ENCODE peak calls at places on chromosomes 16 and 17, in four cellular contexts. One of them, this sample, is unnamed.

GRCh38 chr17:50102164-50102991 is 7.2 kb downstream of the PDK2 start:
- DNase-seq in C1 segment of cervical spinal cord: peak
- DNase-seq in stimulated activated CD8-positive, alpha-beta memory T cell treated with anti-CD3 and anti-CD28 coated beads, Interleukin-4, amount 100 ng/mL, for 48 hours: no peak
- DNase-seq in activated naive CD4-positive, alpha-beta T cell treated with anti-CD3 and anti-CD28 coated beads for 36 hours: no peak
- DNase-seq in this sample: no peak

GRCh38 chr16:89446975-89447293 is 43.4 kb downstream of the ANKRD11 start:
- DNase-seq in C1 segment of cervical spinal cord: no peak
- DNase-seq in stimulated activated CD8-positive, alpha-beta memory T cell treated with anti-CD3 and anti-CD28 coated beads, Interleukin-4, amount 100 ng/mL, for 48 hours: no peak
- DNase-seq in activated naive CD4-positive, alpha-beta T cell treated with anti-CD3 and anti-CD28 coated beads for 36 hours: no peak
- DNase-seq in this sample: no peak

GRCh38 chr17:27466376-27466747 is 10.1 kb downstream of the KSR1 start:
- DNase-seq in C1 segment of cervical spinal cord: no peak
- DNase-seq in stimulated activated CD8-positive, alpha-beta memory T cell treated with anti-CD3 and anti-CD28 coated beads, Interleukin-4, amount 100 ng/mL, for 48 hours: no peak
- DNase-seq in activated naive CD4-positive, alpha-beta T cell treated with anti-CD3 and anti-CD28 coated beads for 36 hours: peak
- DNase-seq in this sample: no peak

GRCh38 chr17:78315355-78316114 is 44.3 kb downstream of the SOCS3 start:
- DNase-seq in C1 segment of cervical spinal cord: no peak
- DNase-seq in stimulated activated CD8-positive, alpha-beta memory T cell treated with anti-CD3 and anti-CD28 coated beads, Interleukin-4, amount 100 ng/mL, for 48 hours: peak
- DNase-seq in activated naive CD4-positive, alpha-beta T cell treated with anti-CD3 and anti-CD28 coated beads for 36 hours: peak
- DNase-seq in this sample: peak

GRCh38 chr17:13476722-13477121 is 125.0 kb downstream of the HS3ST3A1 start:
- DNase-seq in C1 segment of cervical spinal cord: no peak
- DNase-seq in stimulated activated CD8-positive, alpha-beta memory T cell treated with anti-CD3 and anti-CD28 coated beads, Interleukin-4, amount 100 ng/mL, for 48 hours: no peak
- DNase-seq in activated naive CD4-positive, alpha-beta T cell treated with anti-CD3 and anti-CD28 coated beads for 36 hours: no peak
- DNase-seq in this sample: no peak

GRCh38 chr17:30586818-30587595 is 109.8 kb downstream of the GOSR1 start:
- DNase-seq in C1 segment of cervical spinal cord: no peak
- DNase-seq in stimulated activated CD8-positive, alpha-beta memory T cell treated with anti-CD3 and anti-CD28 coated beads, Interleukin-4, amount 100 ng/mL, for 48 hours: peak
- DNase-seq in activated naive CD4-positive, alpha-beta T cell treated with anti-CD3 and anti-CD28 coated beads for 36 hours: no peak
- DNase-seq in this sample: no peak

GRCh38 chr16:20911361-20911760 is 10.8 kb downstream of the LYRM1 start:
- DNase-seq in C1 segment of cervical spinal cord: no peak
- DNase-seq in stimulated activated CD8-positive, alpha-beta memory T cell treated with anti-CD3 and anti-CD28 coated beads, Interleukin-4, amount 100 ng/mL, for 48 hours: no peak
- DNase-seq in activated naive CD4-positive, alpha-beta T cell treated with anti-CD3 and anti-CD28 coated beads for 36 hours: no peak
- DNase-seq in this sample: no peak

GRCh38 chr17:55655777-55656176 is 66.9 kb downstream of the TMEM100 start:
- DNase-seq in C1 segment of cervical spinal cord: no peak
- DNase-seq in stimulated activated CD8-positive, alpha-beta memory T cell treated with anti-CD3 and anti-CD28 coated beads, Interleukin-4, amount 100 ng/mL, for 48 hours: no peak
- DNase-seq in activated naive CD4-positive, alpha-beta T cell treated with anti-CD3 and anti-CD28 coated beads for 36 hours: no peak
- DNase-seq in this sample: no peak

GRCh38 chr17:35575759-35576158 is 2.6 kb downstream of the PEX12 start:
- DNase-seq in C1 segment of cervical spinal cord: no peak
- DNase-seq in stimulated activated CD8-positive, alpha-beta memory T cell treated with anti-CD3 and anti-CD28 coated beads, Interleukin-4, amount 100 ng/mL, for 48 hours: no peak
- DNase-seq in activated naive CD4-positive, alpha-beta T cell treated with anti-CD3 and anti-CD28 coated beads for 36 hours: no peak
- DNase-seq in this sample: no peak

GRCh38 chr16:81445143-81445922 is 725 bp downstream of the CMIP start:
- DNase-seq in C1 segment of cervical spinal cord: peak
- DNase-seq in stimulated activated CD8-positive, alpha-beta memory T cell treated with anti-CD3 and anti-CD28 coated beads, Interleukin-4, amount 100 ng/mL, for 48 hours: peak
- DNase-seq in activated naive CD4-positive, alpha-beta T cell treated with anti-CD3 and anti-CD28 coated beads for 36 hours: peak
- DNase-seq in this sample: peak

GRCh38 chr16:12163970-12164369 is 187.4 kb downstream of the SNX29 start:
- DNase-seq in C1 segment of cervical spinal cord: no peak
- DNase-seq in stimulated activated CD8-positive, alpha-beta memory T cell treated with anti-CD3 and anti-CD28 coated beads, Interleukin-4, amount 100 ng/mL, for 48 hours: no peak
- DNase-seq in activated naive CD4-positive, alpha-beta T cell treated with anti-CD3 and anti-CD28 coated beads for 36 hours: no peak
- DNase-seq in this sample: no peak

GRCh38 chr17:27535975-27536374 is 79.7 kb downstream of the KSR1 start:
- DNase-seq in C1 segment of cervical spinal cord: no peak
- DNase-seq in stimulated activated CD8-positive, alpha-beta memory T cell treated with anti-CD3 and anti-CD28 coated beads, Interleukin-4, amount 100 ng/mL, for 48 hours: no peak
- DNase-seq in activated naive CD4-positive, alpha-beta T cell treated with anti-CD3 and anti-CD28 coated beads for 36 hours: no peak
- DNase-seq in this sample: no peak

GRCh38 chr17:48970865-48971687 is 2.7 kb upstream of the GIP start:
- DNase-seq in C1 segment of cervical spinal cord: no peak
- DNase-seq in stimulated activated CD8-positive, alpha-beta memory T cell treated with anti-CD3 and anti-CD28 coated beads, Interleukin-4, amount 100 ng/mL, for 48 hours: no peak
- DNase-seq in activated naive CD4-positive, alpha-beta T cell treated with anti-CD3 and anti-CD28 coated beads for 36 hours: no peak
- DNase-seq in this sample: no peak

GRCh38 chr17:36475346-36475970 is 11.0 kb upstream of the ZNHIT3 start:
- DNase-seq in C1 segment of cervical spinal cord: peak
- DNase-seq in stimulated activated CD8-positive, alpha-beta memory T cell treated with anti-CD3 and anti-CD28 coated beads, Interleukin-4, amount 100 ng/mL, for 48 hours: no peak
- DNase-seq in activated naive CD4-positive, alpha-beta T cell treated with anti-CD3 and anti-CD28 coated beads for 36 hours: no peak
- DNase-seq in this sample: peak

GRCh38 chr17:76872221-76872873 is 4.1 kb downstream of the MGAT5B start:
- DNase-seq in C1 segment of cervical spinal cord: no peak
- DNase-seq in stimulated activated CD8-positive, alpha-beta memory T cell treated with anti-CD3 and anti-CD28 coated beads, Interleukin-4, amount 100 ng/mL, for 48 hours: peak
- DNase-seq in activated naive CD4-positive, alpha-beta T cell treated with anti-CD3 and anti-CD28 coated beads for 36 hours: peak
- DNase-seq in this sample: peak

GRCh38 chr17:81871387-81872120 is 417 bp upstream of the ARHGDIA start:
- DNase-seq in C1 segment of cervical spinal cord: peak
- DNase-seq in stimulated activated CD8-positive, alpha-beta memory T cell treated with anti-CD3 and anti-CD28 coated beads, Interleukin-4, amount 100 ng/mL, for 48 hours: peak
- DNase-seq in activated naive CD4-positive, alpha-beta T cell treated with anti-CD3 and anti-CD28 coated beads for 36 hours: peak
- DNase-seq in this sample: peak

GRCh38 chr16:30065943-30066881 is 652 bp downstream of the ALDOA start:
- DNase-seq in C1 segment of cervical spinal cord: no peak
- DNase-seq in stimulated activated CD8-positive, alpha-beta memory T cell treated with anti-CD3 and anti-CD28 coated beads, Interleukin-4, amount 100 ng/mL, for 48 hours: peak
- DNase-seq in activated naive CD4-positive, alpha-beta T cell treated with anti-CD3 and anti-CD28 coated beads for 36 hours: peak
- DNase-seq in this sample: peak

GRCh38 chr16:2515180-2515803 is 1.5 kb downstream of the ATP6V0C start:
- DNase-seq in C1 segment of cervical spinal cord: no peak
- DNase-seq in stimulated activated CD8-positive, alpha-beta memory T cell treated with anti-CD3 and anti-CD28 coated beads, Interleukin-4, amount 100 ng/mL, for 48 hours: no peak
- DNase-seq in activated naive CD4-positive, alpha-beta T cell treated with anti-CD3 and anti-CD28 coated beads for 36 hours: no peak
- DNase-seq in this sample: no peak

GRCh38 chr17:55086635-55087058 is 118.1 kb downstream of the STXBP4 start:
- DNase-seq in C1 segment of cervical spinal cord: no peak
- DNase-seq in stimulated activated CD8-positive, alpha-beta memory T cell treated with anti-CD3 and anti-CD28 coated beads, Interleukin-4, amount 100 ng/mL, for 48 hours: no peak
- DNase-seq in activated naive CD4-positive, alpha-beta T cell treated with anti-CD3 and anti-CD28 coated beads for 36 hours: no peak
- DNase-seq in this sample: no peak

GRCh38 chr16:30609002-30609927 is 924 bp downstream of the ZNF689 start:
- DNase-seq in C1 segment of cervical spinal cord: no peak
- DNase-seq in stimulated activated CD8-positive, alpha-beta memory T cell treated with anti-CD3 and anti-CD28 coated beads, Interleukin-4, amount 100 ng/mL, for 48 hours: peak
- DNase-seq in activated naive CD4-positive, alpha-beta T cell treated with anti-CD3 and anti-CD28 coated beads for 36 hours: peak
- DNase-seq in this sample: peak

GRCh38 chr16:72569677-72570076 is 397.7 kb upstream of the PMFBP1 start:
- DNase-seq in C1 segment of cervical spinal cord: no peak
- DNase-seq in stimulated activated CD8-positive, alpha-beta memory T cell treated with anti-CD3 and anti-CD28 coated beads, Interleukin-4, amount 100 ng/mL, for 48 hours: no peak
- DNase-seq in activated naive CD4-positive, alpha-beta T cell treated with anti-CD3 and anti-CD28 coated beads for 36 hours: no peak
- DNase-seq in this sample: no peak

GRCh38 chr16:17224859-17225258 is 245.9 kb downstream of the XYLT1 start:
- DNase-seq in C1 segment of cervical spinal cord: peak
- DNase-seq in stimulated activated CD8-positive, alpha-beta memory T cell treated with anti-CD3 and anti-CD28 coated beads, Interleukin-4, amount 100 ng/mL, for 48 hours: peak
- DNase-seq in activated naive CD4-positive, alpha-beta T cell treated with anti-CD3 and anti-CD28 coated beads for 36 hours: no peak
- DNase-seq in this sample: no peak

GRCh38 chr17:21019976-21020575 is 22.7 kb downstream of the USP22 start:
- DNase-seq in C1 segment of cervical spinal cord: peak
- DNase-seq in stimulated activated CD8-positive, alpha-beta memory T cell treated with anti-CD3 and anti-CD28 coated beads, Interleukin-4, amount 100 ng/mL, for 48 hours: peak
- DNase-seq in activated naive CD4-positive, alpha-beta T cell treated with anti-CD3 and anti-CD28 coated beads for 36 hours: peak
- DNase-seq in this sample: peak

GRCh38 chr16:71499775-71500364 is 10.7 kb upstream of the ZNF19 start:
- DNase-seq in C1 segment of cervical spinal cord: peak
- DNase-seq in stimulated activated CD8-positive, alpha-beta memory T cell treated with anti-CD3 and anti-CD28 coated beads, Interleukin-4, amount 100 ng/mL, for 48 hours: peak
- DNase-seq in activated naive CD4-positive, alpha-beta T cell treated with anti-CD3 and anti-CD28 coated beads for 36 hours: peak
- DNase-seq in this sample: no peak

GRCh38 chr17:79842656-79843474 is 3.6 kb upstream of the CBX4 start:
- DNase-seq in C1 segment of cervical spinal cord: no peak
- DNase-seq in stimulated activated CD8-positive, alpha-beta memory T cell treated with anti-CD3 and anti-CD28 coated beads, Interleukin-4, amount 100 ng/mL, for 48 hours: peak
- DNase-seq in activated naive CD4-positive, alpha-beta T cell treated with anti-CD3 and anti-CD28 coated beads for 36 hours: peak
- DNase-seq in this sample: no peak

GRCh38 chr16:70703041-70703834 is 17.4 kb upstream of the MTSS2 start:
- DNase-seq in C1 segment of cervical spinal cord: no peak
- DNase-seq in stimulated activated CD8-positive, alpha-beta memory T cell treated with anti-CD3 and anti-CD28 coated beads, Interleukin-4, amount 100 ng/mL, for 48 hours: no peak
- DNase-seq in activated naive CD4-positive, alpha-beta T cell treated with anti-CD3 and anti-CD28 coated beads for 36 hours: no peak
- DNase-seq in this sample: peak

GRCh38 chr17:14904406-14904805 is 360.7 kb downstream of the PMP22 start:
- DNase-seq in C1 segment of cervical spinal cord: no peak
- DNase-seq in stimulated activated CD8-positive, alpha-beta memory T cell treated with anti-CD3 and anti-CD28 coated beads, Interleukin-4, amount 100 ng/mL, for 48 hours: no peak
- DNase-seq in activated naive CD4-positive, alpha-beta T cell treated with anti-CD3 and anti-CD28 coated beads for 36 hours: no peak
- DNase-seq in this sample: no peak

GRCh38 chr16:14286381-14287230 is 215.5 kb downstream of the MRTFB start:
- DNase-seq in C1 segment of cervical spinal cord: no peak
- DNase-seq in stimulated activated CD8-positive, alpha-beta memory T cell treated with anti-CD3 and anti-CD28 coated beads, Interleukin-4, amount 100 ng/mL, for 48 hours: no peak
- DNase-seq in activated naive CD4-positive, alpha-beta T cell treated with anti-CD3 and anti-CD28 coated beads for 36 hours: peak
- DNase-seq in this sample: no peak

GRCh38 chr17:888998-889401 is 90.6 kb downstream of the NXN start:
- DNase-seq in C1 segment of cervical spinal cord: no peak
- DNase-seq in stimulated activated CD8-positive, alpha-beta memory T cell treated with anti-CD3 and anti-CD28 coated beads, Interleukin-4, amount 100 ng/mL, for 48 hours: peak
- DNase-seq in activated naive CD4-positive, alpha-beta T cell treated with anti-CD3 and anti-CD28 coated beads for 36 hours: peak
- DNase-seq in this sample: no peak

GRCh38 chr17:40818733-40819527 is 3.5 kb downstream of the KRT10 start:
- DNase-seq in C1 segment of cervical spinal cord: peak
- DNase-seq in stimulated activated CD8-positive, alpha-beta memory T cell treated with anti-CD3 and anti-CD28 coated beads, Interleukin-4, amount 100 ng/mL, for 48 hours: peak
- DNase-seq in activated naive CD4-positive, alpha-beta T cell treated with anti-CD3 and anti-CD28 coated beads for 36 hours: peak
- DNase-seq in this sample: peak

This sample was measured in occipital lobe.